ENCODE peak calls at places on chromosomes 1 and 21, in six cellular contexts. B is fibroblast of lung, V is neural progenitor cell, T is heart right ventricle, N is kidney epithelial cell, O is lower lobe of right lung. M is an unnamed sample.

GRCh38 chr1:167439301-167439988 is 78.9 kb downstream of the CD247 start:
- DNase-seq in T (peak), O (no peak), B (peak), N (no peak), V (peak), M (peak)

GRCh38 chr1:85290826-85291225 is 14.4 kb upstream of the BCL10 start:
- DNase-seq in N (no peak), V (no peak), T (no peak), O (no peak), B (peak), M (no peak)

GRCh38 chr1:245045087-245045881 is 109.5 kb upstream of the KIF26B start:
- DNase-seq in N (no peak), B (peak), T (no peak), V (peak), O (no peak), M (no peak)

GRCh38 chr1:218209351-218209861 is 75.7 kb upstream of the RRP15 start:
- DNase-seq in N (peak), V (no peak), O (no peak), T (no peak), B (peak), M (peak)

GRCh38 chr1:216778763-216779162 is 55.5 kb upstream of the ESRRG start:
- DNase-seq in B (no peak), O (no peak), N (no peak), T (no peak), V (no peak), M (no peak)

GRCh38 chr1:232140419-232141166 is 489.3 kb downstream of the SIPA1L2 start:
- DNase-seq in T (no peak), B (no peak), V (no peak), N (no peak), O (no peak), M (no peak)

GRCh38 chr1:47440052-47440848 is 2.4 kb downstream of the FOXD2 start:
- DNase-seq in O (no peak), T (no peak), V (no peak), N (no peak), B (no peak), M (peak)

GRCh38 chr1:43582162-43582566 is 51.5 kb downstream of the PTPRF start:
- DNase-seq in B (peak), T (no peak), N (peak), V (peak), O (no peak), M (peak)

GRCh38 chr1:60461889-60462595 is 388.5 kb upstream of the C1orf87 start:
- DNase-seq in O (no peak), T (no peak), N (no peak), V (no peak), B (no peak), M (no peak)

GRCh38 chr1:205513774-205514173 is 9.3 kb downstream of the CDK18 start:
- DNase-seq in T (no peak), V (no peak), N (no peak), O (no peak), B (no peak), M (no peak)

GRCh38 chr1:23081376-23081775 is 62.1 kb downstream of the KDM1A start:
- DNase-seq in B (no peak), N (no peak), T (no peak), V (peak), O (no peak), M (peak)
- TF ChIP-seq CTCF in B (peak), N (peak), T (no peak), V (peak), O (no peak), M (peak)

GRCh38 chr1:151061012-151061401 is 810 bp downstream of the MLLT11 start:
- DNase-seq in T (no peak), V (peak), O (no peak), N (no peak), B (peak), M (no peak)

GRCh38 chr1:151056574-151056973 is 2.8 kb downstream of the CDC42SE1 start:
- DNase-seq in N (no peak), B (no peak), V (no peak), O (no peak), T (no peak), M (no peak)

GRCh38 chr1:151060241-151061011 is at the start of gene MLLT11:
- DNase-seq in O (no peak), T (peak), V (peak), N (no peak), B (peak), M (peak)

GRCh38 chr1:151059342-151060240 is at the start of gene CDC42SE1:
- DNase-seq in N (no peak), V (peak), B (peak), T (peak), O (peak), M (peak)

DNA sequence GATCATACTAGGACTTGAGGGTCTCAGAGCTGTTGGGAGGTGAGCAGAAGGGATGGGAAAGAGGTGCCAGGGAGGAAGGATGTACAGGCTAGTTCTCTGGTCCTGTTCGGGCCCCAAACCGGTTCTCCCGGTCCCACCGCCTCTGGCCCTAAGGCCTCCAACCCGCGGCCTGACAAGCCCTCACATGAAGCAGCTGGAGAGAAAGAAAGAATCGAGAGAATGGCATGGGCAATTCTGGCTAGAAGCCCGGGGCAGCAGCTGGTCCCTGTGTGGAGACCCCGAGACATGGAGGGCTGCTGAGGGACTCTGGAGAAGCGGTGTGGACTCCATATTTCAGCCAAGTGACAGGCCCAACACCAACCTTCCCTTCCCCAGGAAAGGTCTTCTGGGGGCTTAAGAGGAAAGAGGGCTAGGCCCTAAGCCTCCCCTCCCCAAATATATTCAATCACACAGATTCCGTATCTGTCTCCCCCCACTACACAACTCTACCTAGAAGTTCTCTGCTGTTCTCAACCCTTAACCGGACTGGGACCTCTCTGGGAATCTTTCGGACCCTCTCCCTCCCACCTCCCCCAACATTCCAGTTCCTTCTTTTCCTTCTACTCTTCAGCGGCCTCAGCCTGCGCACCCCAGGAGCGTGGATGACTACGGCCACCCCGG is 610 bp downstream of the CDC42SE1 start:
- DNase-seq in B (peak), N (no peak), T (no peak), V (peak), O (peak), M (no peak)
- H3K4me3 ChIP-seq in B (peak), N (peak), T (peak), V (peak), O (peak), M (peak)

DNA sequence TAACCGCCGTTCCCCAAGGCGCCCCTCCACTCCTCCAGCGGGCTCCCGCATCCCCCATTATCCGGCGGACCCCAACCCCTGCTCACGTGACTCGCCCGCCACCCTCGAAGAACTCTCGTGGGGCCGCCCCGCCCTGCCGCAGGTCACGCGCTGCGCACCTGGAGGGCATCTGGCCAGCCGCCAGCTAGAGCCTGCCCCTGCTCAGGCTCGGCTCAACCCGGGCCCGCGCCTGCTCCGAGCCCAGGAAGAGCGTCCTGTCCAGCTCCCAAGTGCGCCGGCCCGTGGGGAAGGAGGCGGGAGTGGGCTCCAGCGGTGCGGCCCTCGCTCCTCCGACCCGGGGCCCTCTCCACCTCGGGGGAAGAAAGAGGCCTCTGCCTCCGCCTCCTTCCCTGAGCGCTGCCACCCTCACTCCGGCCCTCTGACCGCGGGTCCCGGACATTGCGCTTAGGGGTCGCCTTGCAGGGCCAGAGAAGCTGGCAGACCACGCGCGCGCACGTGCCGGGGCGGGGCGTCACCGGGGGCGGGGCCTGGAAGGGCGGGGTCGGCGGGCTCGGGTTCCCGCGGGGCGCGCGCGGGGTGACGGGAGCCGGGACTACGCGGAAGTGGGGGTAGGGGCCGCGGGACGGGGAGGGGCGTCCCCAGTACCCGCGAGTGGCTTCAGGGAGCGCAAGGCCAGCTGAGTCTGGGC is 28.4 kb downstream of the HMGN2 start:
- DNase-seq in N (peak), O (peak), V (peak), T (peak), B (peak), M (peak)
- TF ChIP-seq CTCF in N (no peak), O (peak), V (peak), T (peak), B (no peak), M (no peak)

DNA sequence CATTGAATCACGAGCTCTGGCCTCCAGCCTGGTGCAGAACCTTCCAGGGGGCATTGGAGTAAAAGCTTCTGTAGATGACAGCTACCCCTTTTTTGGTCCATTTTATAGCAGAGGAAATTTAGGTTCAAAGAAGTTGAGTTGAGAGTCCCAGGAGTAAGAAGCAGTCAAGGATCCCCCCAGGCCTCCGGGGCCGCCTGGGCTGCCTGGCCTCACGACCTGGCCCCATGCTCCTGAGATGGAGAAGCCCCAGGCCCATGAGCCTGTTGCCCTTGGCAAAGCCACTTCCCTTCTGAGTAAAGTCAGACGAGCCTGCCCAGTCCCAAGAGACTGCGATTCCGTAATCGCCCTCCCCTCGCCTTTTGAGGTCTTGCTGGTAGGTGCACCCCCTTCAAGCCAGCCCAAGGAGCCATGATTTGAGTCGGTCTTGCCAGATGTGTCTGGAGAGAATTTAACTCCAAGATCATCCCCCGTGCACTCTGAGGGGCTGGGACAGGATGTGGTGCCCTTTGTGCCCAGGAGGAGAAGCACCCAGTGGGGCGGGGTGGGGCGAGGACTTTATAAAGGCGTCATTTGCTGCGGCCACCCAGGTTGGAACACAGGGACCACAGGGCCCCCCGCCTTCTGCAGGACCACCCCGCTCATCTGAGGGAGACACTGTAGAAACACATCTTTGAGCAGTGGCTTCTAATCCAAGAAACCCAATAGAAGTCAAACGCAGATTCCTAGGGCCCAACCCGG is 30.1 kb downstream of the PDE9A start:
- DNase-seq in O (no peak), B (no peak), V (no peak), N (no peak), T (no peak), M (no peak)
- H3K4me3 ChIP-seq in O (no peak), B (no peak), V (no peak), N (no peak), T (no peak), M (no peak)

GRCh38 chr1:1436634-1437032 is 1.1 kb downstream of the VWA1 start:
- DNase-seq in N (no peak), V (no peak), T (no peak), O (no peak), B (no peak), M (no peak)
- TF ChIP-seq CTCF in N (no peak), V (no peak), T (no peak), O (no peak), B (no peak), M (no peak)

DNA sequence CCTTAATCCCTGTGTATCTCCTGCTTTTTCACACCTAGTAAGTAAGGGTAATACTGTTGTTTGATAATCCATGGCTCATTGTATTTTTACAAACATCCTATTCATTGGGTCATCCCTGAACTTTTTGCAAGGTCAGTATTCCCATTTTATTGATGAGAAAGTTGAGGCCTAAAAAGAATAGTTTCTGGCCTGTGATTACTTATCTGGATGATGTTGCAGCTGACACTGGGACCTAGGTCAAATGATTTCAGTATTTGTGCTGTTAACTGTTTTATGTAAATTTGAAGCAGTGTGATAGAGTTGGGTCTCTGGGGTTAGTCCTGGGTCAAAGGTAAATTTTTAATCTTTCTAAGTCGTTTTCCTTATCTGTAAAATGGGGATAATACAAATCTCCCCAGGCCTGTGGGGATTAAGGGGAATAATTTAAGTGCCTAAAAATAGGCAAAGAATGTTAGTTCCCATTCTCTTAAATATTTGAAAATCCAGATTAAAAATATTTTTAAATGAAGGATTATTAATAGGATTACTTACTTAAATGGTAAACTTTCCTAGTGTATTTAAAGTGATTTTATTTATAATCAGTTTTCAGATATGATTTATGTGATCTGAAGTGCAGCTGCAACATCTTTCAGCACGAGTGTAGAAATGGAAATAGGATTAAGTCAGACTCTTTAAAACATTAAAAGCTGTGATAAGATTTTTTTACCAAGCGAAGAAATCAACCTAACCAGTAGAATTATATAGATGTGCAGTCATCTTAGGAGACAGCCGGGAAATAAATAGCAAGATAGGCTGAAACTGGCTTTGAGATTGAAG is 4.3 kb downstream of the PPP2R5A start:
- DNase-seq in O (no peak), N (no peak), B (no peak), V (no peak), T (no peak), M (no peak)
- H3K4me3 ChIP-seq in O (peak), N (no peak), B (no peak), V (no peak), T (peak), M (no peak)

GRCh38 chr21:44267655-44268142 is 6.0 kb upstream of the DNMT3L start:
- DNase-seq in B (no peak), N (no peak), O (no peak), T (no peak), V (peak), M (no peak)
- TF ChIP-seq CTCF in B (no peak), N (no peak), O (peak), T (peak), V (peak), M (peak)